ENCODE peak calls at places on chromosomes 5 and 9, in four cellular contexts. Y is GM12878, C is H1, P is K562. S is an unnamed sample.

GRCh38 chr5:68288756-68289134 is 73.2 kb downstream of the PIK3R1 start:
- DNase-seq in Y (no peak), P (peak; percentile 37), C (no peak), S (no peak)

GRCh38 chr5:624118-624950 is 12.2 kb downstream of the CEP72 start:
- DNase-seq in P (no peak), C (no peak), Y (no peak), S (no peak)

GRCh38 chr5:82858453-82859043 is 218.6 kb downstream of the TMEM167A start:
- DNase-seq in C (no peak), Y (no peak), P (no peak), S (no peak)

GRCh38 chr9:21455320-21455719 is 15.1 kb downstream of the IFNA1 start:
- DNase-seq in C (no peak), Y (no peak), P (no peak), S (peak; percentile 17)

GRCh38 chr5:75668988-75669760 is 48.1 kb downstream of the POC5 start:
- DNase-seq in P (peak; percentile 75), C (no peak), Y (peak; percentile 78), S (peak; percentile 39)

GRCh38 chr5:38344891-38345290 is 86.5 kb downstream of the EGFLAM start:
- DNase-seq in Y (no peak), C (no peak), P (no peak), S (no peak)

GRCh38 chr5:83475540-83476469 is 4.3 kb downstream of the VCAN start:
- DNase-seq in C (no peak), P (no peak), Y (no peak), S (peak; percentile 85)

GRCh38 chr9:127763918-127764384 is 14.5 kb downstream of the SH2D3C start:
- DNase-seq in P (peak; percentile 66), C (no peak), Y (no peak), S (peak; percentile 32)

GRCh38 chr5:83745821-83746220 is 25.2 kb upstream of the HAPLN1 start:
- DNase-seq in P (no peak), C (no peak), Y (no peak), S (no peak)

GRCh38 chr5:24401767-24402166 is 243.0 kb downstream of the CDH10 start:
- DNase-seq in Y (no peak), C (no peak), P (no peak), S (no peak)

GRCh38 chr5:111584651-111585050 is 72.3 kb upstream of the STARD4 start:
- DNase-seq in P (peak; percentile 12), Y (no peak), C (no peak), S (no peak)

GRCh38 chr5:98173334-98173733 is 600.1 kb upstream of the RGMB start:
- DNase-seq in Y (no peak), C (no peak), P (no peak), S (no peak)

GRCh38 chr5:159774476-159775031 is 141.7 kb upstream of the ADRA1B start:
- DNase-seq in Y (no peak), C (no peak), P (no peak), S (no peak)

GRCh38 chr5:72760259-72760658 is 56.2 kb upstream of the TNPO1 start:
- DNase-seq in P (no peak), Y (no peak), C (no peak), S (no peak)

GRCh38 chr5:134003064-134003956 is 1.5 kb downstream of the VDAC1 start:
- DNase-seq in C (no peak), P (peak; percentile 29), Y (no peak), S (no peak)

GRCh38 chr5:155316310-155316709 is 302.8 kb downstream of the KIF4B start:
- DNase-seq in C (no peak), Y (no peak), P (no peak), S (no peak)

GRCh38 chr5:174916227-174916626 is 191.8 kb downstream of the MSX2 start:
- DNase-seq in C (no peak), Y (no peak), P (no peak), S (no peak)

GRCh38 chr9:130869250-130869649 is 27.4 kb downstream of the QRFP start:
- DNase-seq in C (no peak), P (no peak), Y (no peak), S (no peak)

GRCh38 chr5:135846311-135846710 is 11.8 kb downstream of the SLC25A48 start:
- DNase-seq in C (no peak), P (no peak), Y (no peak), S (no peak)

GRCh38 chr9:37676411-37676830 is 25.7 kb downstream of the FRMPD1 start:
- DNase-seq in C (no peak), Y (no peak), P (no peak), S (no peak)
- TF ChIP-seq RAD21 in C (no peak), Y (no peak), P (no peak), S (no peak)

DNA sequence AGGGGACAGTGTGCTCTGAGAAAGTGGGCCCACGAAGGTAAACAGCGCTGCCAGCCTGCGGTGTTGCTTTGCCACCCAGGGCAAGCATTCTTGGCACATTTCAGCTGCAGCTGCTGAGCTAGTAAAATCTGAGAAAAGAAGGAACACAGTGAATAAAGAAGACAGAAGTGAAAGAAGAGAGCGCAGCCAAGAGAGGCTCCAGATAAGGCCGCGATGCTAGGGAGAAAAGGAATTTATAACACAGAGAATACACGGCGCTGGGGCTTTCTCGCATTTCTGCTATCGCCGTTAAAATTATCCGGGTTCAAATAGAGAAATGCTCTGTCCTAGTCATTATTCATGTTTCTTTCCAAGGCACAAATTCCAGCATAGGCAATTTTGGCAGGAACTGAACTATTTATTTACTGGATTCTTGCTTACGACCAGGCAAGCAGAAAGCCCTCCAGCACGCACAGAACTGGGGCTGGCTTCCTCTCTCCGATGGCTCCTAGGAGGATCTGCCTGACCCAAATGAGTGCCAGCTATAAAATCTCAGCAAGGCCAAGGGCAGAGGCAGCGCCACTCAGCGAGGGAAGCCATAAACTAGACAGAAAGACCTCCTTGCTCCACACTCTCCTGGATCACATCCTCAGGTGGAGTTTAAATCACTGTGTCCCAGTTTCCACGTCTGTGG is 111.2 kb downstream of the ATPSCKMT start:
- DNase-seq in Y (no peak), P (no peak), C (no peak), S (no peak)
- TF ChIP-seq HDAC6 in Y (no peak), P (no peak), C (no peak), S (no peak)

GRCh38 chr5:157100140-157100679 is 8.6 kb downstream of the HAVCR2 start:
- DNase-seq in C (no peak), P (no peak), Y (peak; percentile 11), S (no peak)
- TF ChIP-seq RAD21 in C (no peak), P (no peak), Y (no peak), S (no peak)

DNA sequence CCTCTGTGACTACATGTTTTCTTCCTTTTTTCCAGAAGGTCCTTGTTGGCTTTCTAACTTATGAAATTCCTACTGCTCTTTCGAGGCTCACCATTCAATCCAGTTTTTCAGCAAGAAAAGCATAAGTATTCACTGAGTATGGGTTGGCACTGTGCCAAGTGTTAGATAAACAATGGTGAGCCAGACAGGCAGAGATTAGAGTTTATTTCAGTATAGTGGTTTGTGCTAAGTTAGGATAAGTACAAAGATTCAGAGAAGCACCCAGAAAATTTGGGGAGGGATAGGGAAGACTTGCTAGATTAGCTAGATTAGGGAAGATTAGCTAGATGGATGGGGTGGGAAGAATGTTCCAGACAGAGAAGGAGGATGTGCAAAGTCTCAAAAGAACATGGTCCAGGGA is 122.9 kb downstream of the OXCT1 start:
- DNase-seq in C (no peak), P (no peak), Y (no peak), S (no peak)
- TF ChIP-seq HDAC6 in C (no peak), P (no peak), Y (no peak), S (no peak)

DNA sequence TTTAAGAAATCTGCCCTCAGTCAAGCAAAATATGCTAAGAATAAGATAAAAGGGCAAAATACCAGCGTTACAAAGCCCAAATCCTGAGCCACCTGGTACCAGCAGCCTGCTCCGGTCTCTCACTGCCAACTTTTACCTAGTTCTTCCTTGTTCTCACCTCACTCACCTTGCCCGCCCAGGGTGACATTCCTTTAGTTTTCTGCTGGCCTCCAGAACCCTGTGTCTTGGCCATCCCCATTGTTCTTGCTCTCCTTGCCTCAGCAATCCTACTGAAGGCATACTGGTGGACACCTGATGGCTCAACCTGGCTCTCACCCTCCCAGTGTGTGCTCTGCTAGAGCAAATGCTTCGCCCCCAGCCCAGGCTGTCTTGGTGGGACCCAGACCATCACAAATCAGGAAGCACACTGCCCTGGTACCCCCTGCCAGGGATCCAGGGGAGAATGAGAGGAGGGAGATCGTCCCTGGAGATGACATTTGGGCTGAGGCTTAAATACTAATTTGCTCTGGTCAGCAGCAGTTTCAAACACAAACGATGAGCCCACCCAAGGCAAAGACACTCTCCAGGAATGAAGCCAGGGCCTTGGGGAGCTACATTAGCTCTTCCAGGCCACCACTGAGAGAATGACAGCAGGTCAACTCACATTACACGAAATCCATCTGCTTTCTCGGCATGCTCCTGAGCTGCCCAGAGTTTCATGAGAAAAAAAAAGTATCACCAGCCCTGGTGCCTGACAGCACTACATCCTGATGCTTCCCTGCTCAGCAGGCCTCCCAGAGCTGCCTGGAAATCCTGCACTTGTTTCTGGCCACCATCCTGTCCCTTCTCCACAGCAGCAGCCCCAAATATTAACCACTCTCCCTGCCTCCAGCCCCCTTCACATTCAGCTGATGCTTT is 12.2 kb upstream of the SEPTIN8 start:
- DNase-seq in Y (no peak), P (no peak), C (no peak), S (no peak)
- TF ChIP-seq RAD21 in Y (no peak), P (no peak), C (no peak), S (no peak)

S was measured in HepG2.